ENCODE peak calls at places on chromosomes 1 and 21, in eight cellular contexts. S is AG09309, Z is fibroblast of lung, C is RWPE1, E is right atrium auricular region, O is H1, X is neural crest cell, Q is heart left ventricle. Y is an unnamed sample.

GRCh38 chr1:171188388-171189266 is 3.5 kb downstream of the FMO2 start:
- DNase-seq in S (peak), E (peak), Z (peak), C (peak), O (no peak), Q (no peak), X (peak), Y (no peak)

GRCh38 chr1:188594542-188595235 is 1765.9 kb downstream of the PLA2G4A start:
- DNase-seq in Z (no peak), S (no peak), O (no peak), X (no peak), E (no peak), Q (no peak), C (no peak), Y (no peak)

GRCh38 chr1:203325004-203325417 is 19.7 kb downstream of the BTG2 start:
- DNase-seq in S (no peak), E (no peak), O (no peak), Z (peak), Q (no peak), X (peak), C (no peak), Y (no peak)

GRCh38 chr1:65538664-65539063 is 118.2 kb downstream of the LEPR start:
- DNase-seq in E (no peak), Z (no peak), Q (no peak), S (no peak), O (no peak), X (no peak), C (no peak), Y (no peak)

GRCh38 chr21:44304846-44305245 is 5.0 kb downstream of the PFKL start:
- DNase-seq in E (no peak), C (peak), X (peak), Q (no peak), Z (peak), O (no peak), S (no peak), Y (no peak)

GRCh38 chr1:234498448-234499118 is 19.6 kb upstream of the TARBP1 start:
- DNase-seq in Z (no peak), Q (no peak), O (no peak), E (no peak), S (no peak), X (no peak), C (no peak), Y (no peak)

GRCh38 chr1:212514782-212515181 is 82.1 kb downstream of the NENF start:
- DNase-seq in Z (no peak), E (no peak), X (no peak), C (no peak), O (no peak), Q (no peak), S (no peak), Y (no peak)

GRCh38 chr1:33088119-33088906 is 7.4 kb downstream of the AZIN2 start:
- DNase-seq in E (no peak), O (no peak), C (no peak), Q (no peak), X (no peak), Z (peak), S (no peak), Y (no peak)

GRCh38 chr1:34885405-34886247 is 26.1 kb upstream of the SMIM12 start:
- DNase-seq in X (peak), O (peak), S (no peak), C (peak), Z (peak), Q (peak), E (no peak), Y (no peak)

GRCh38 chr1:213724640-213725536 is 262.9 kb upstream of the PROX1 start:
- DNase-seq in O (no peak), S (peak), E (peak), Q (no peak), Z (peak), C (no peak), X (peak), Y (no peak)

GRCh38 chr1:71339238-71339637 is 258.4 kb upstream of the ZRANB2 start:
- DNase-seq in S (no peak), Z (no peak), Q (no peak), E (no peak), O (no peak), C (no peak), X (no peak), Y (no peak)

GRCh38 chr1:20355828-20356735 is 65.4 kb downstream of the VWA5B1 start:
- DNase-seq in Z (no peak), O (no peak), S (no peak), C (peak), Q (peak), E (no peak), X (no peak), Y (no peak)

GRCh38 chr1:6446665-6447015 is 19.3 kb downstream of the TNFRSF25 start:
- DNase-seq in Z (no peak), O (no peak), X (no peak), E (no peak), C (no peak), Q (no peak), S (no peak), Y (no peak)

GRCh38 chr1:163985700-163986099 is 573.3 kb upstream of the PBX1 start:
- DNase-seq in Q (no peak), X (no peak), O (no peak), Z (no peak), S (no peak), E (no peak), C (no peak), Y (no peak)

GRCh38 chr1:171844381-171844780 is 3.1 kb downstream of the DNM3 start:
- DNase-seq in E (no peak), Q (no peak), S (no peak), Z (peak), O (no peak), X (no peak), C (no peak), Y (no peak)

GRCh38 chr1:41153750-41154274 is 88.3 kb downstream of the SCMH1 start:
- DNase-seq in S (no peak), C (no peak), Z (no peak), O (no peak), E (no peak), X (no peak), Q (no peak), Y (no peak)

GRCh38 chr1:74733616-74734484 is 898 bp downstream of the TYW3 start:
- DNase-seq in Q (no peak), Z (peak), C (peak), E (no peak), X (peak), O (no peak), S (peak), Y (no peak)

GRCh38 chr1:234722904-234723588 is 113.1 kb upstream of the IRF2BP2 start:
- DNase-seq in E (peak), O (no peak), C (peak), Q (no peak), X (no peak), Z (peak), S (peak), Y (no peak)

GRCh38 chr1:153848805-153849204 is 73.6 kb downstream of the SLC27A3 start:
- DNase-seq in Z (no peak), O (no peak), C (no peak), S (no peak), Q (no peak), X (no peak), E (peak), Y (no peak)

GRCh38 chr1:169692766-169693460 is 18.5 kb downstream of the SELL start:
- DNase-seq in S (no peak), Z (no peak), X (no peak), Q (no peak), C (no peak), E (no peak), O (no peak), Y (no peak)

GRCh38 chr1:915295-916172 is 8.2 kb upstream of the SAMD11 start:
- DNase-seq in C (no peak), X (no peak), O (no peak), S (no peak), Z (no peak), E (no peak), Q (peak), Y (no peak)

GRCh38 chr1:26409191-26409751 is 1.3 kb upstream of the LIN28A start:
- DNase-seq in C (no peak), E (no peak), S (no peak), X (peak), Q (no peak), O (no peak), Z (no peak), Y (no peak)

GRCh38 chr1:229893762-229894444 is 173.1 kb upstream of the GALNT2 start:
- DNase-seq in Q (no peak), Z (peak), S (no peak), E (no peak), O (no peak), X (no peak), C (peak), Y (peak)

GRCh38 chr21:43311303-43311817 is 115.6 kb downstream of the SIK1 start:
- DNase-seq in Z (no peak), X (no peak), O (no peak), C (no peak), E (no peak), Q (peak), S (no peak), Y (no peak)

GRCh38 chr1:206766251-206766856 is 4.2 kb upstream of the IL19 start:
- DNase-seq in C (no peak), Q (peak), X (no peak), O (no peak), Z (peak), E (no peak), S (peak), Y (no peak)

GRCh38 chr1:159823401-159823800 is 3.3 kb upstream of the SLAMF8 start:
- DNase-seq in C (no peak), O (no peak), E (no peak), S (no peak), X (no peak), Z (no peak), Q (no peak), Y (no peak)

GRCh38 chr1:53259932-53260331 is 21.6 kb upstream of the MAGOH start:
- DNase-seq in E (no peak), Q (no peak), O (no peak), X (no peak), Z (no peak), S (no peak), C (no peak), Y (no peak)

GRCh38 chr1:10586125-10586524 is 111.4 kb downstream of the PEX14 start:
- DNase-seq in Q (no peak), X (no peak), S (no peak), Z (no peak), E (no peak), O (no peak), C (no peak), Y (no peak)
- TF ChIP-seq CTCF in Q (no peak), X (peak), S (no peak), Z (no peak), E (no peak), O (no peak), C (no peak), Y (no peak)

DNA sequence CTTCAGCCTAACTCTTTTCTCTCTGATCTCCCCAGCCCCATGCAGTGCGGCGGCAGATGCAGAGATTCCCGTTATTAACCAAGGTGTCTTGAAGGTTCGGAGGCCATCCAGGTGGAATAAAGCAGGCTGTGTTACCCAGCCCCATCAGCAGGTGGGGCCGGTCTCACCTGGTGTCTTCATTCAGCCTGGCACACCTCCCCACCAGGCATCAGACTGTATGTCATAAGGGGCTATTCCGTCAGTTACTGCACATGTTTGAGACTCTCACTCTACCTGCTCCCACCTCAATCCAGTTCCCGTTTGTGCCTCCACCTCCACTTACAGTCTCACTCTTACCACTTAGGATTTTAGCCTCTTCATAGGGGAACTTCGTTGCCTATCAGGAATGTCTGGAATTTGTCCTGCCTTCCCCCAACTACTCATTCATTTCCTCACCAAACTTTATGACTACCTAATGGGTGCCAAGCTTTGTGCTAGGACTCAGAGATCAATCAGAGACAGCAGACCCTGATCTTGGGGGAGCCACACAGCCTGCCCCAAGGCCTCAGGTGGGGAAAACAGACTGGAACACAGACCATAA is 170.2 kb downstream of the PLPP3 start:
- DNase-seq in S (no peak), Q (no peak), E (no peak), O (peak), C (peak), Z (no peak), X (no peak), Y (no peak)
- TF ChIP-seq CTCF in S (no peak), Q (no peak), E (no peak), O (peak), C (no peak), Z (no peak), X (peak), Y (peak)

DNA sequence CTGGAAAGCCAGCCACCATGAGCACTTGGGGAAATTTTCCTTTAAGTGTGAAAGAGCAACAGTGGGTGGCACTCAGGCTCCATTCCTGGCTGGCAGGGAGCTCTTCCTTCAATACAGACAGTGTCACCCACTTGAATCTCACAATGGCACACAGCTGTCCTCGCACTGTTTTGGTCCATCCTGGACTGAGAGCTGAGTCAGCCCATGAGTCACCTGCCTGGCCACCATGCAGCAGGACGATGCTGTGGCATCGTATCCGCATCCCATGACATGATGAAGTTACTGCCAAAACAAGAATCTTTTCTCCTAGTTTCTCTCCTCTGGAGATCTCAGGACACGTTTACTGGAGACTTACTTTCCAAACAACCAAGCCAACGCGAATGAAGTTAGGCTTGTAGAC is 6.0 kb downstream of the TMPRSS2 start:
- DNase-seq in E (no peak), Z (peak), S (no peak), O (no peak), Q (no peak), X (no peak), C (no peak), Y (no peak)
- TF ChIP-seq CTCF in E (no peak), Z (no peak), S (no peak), O (no peak), Q (no peak), X (no peak), C (no peak), Y (no peak)

GRCh38 chr1:237873487-237873927 is 17.2 kb downstream of the ZP4 start:
- DNase-seq in C (peak), S (peak), Q (no peak), Z (peak), X (no peak), O (peak), E (no peak), Y (no peak)

GRCh38 chr1:237879195-237879594 is 11.5 kb downstream of the ZP4 start:
- DNase-seq in Q (no peak), E (no peak), Z (peak), O (no peak), C (peak), X (no peak), S (no peak), Y (no peak)

GRCh38 chr1:237878406-237878805 is 12.3 kb downstream of the ZP4 start:
- DNase-seq in O (no peak), Q (no peak), Z (no peak), C (no peak), X (no peak), S (no peak), E (no peak), Y (no peak)

GRCh38 chr1:237875291-237875690 is 15.4 kb downstream of the ZP4 start:
- DNase-seq in Z (peak), E (no peak), C (no peak), Q (no peak), X (no peak), S (no peak), O (no peak), Y (no peak)

GRCh38 chr1:237877628-237878027 is 13.1 kb downstream of the ZP4 start:
- DNase-seq in Z (no peak), S (no peak), O (no peak), C (no peak), Q (no peak), E (no peak), X (no peak), Y (no peak)
- TF ChIP-seq CTCF in Z (no peak), S (no peak), O (no peak), C (no peak), Q (no peak), E (no peak), X (no peak), Y (no peak)

GRCh38 chr1:114093624-114094302 is 59.9 kb downstream of the SYT6 start:
- DNase-seq in X (no peak), O (no peak), C (peak), Z (peak), Q (no peak), E (no peak), S (peak), Y (no peak)
- TF ChIP-seq CTCF in X (no peak), O (no peak), C (no peak), Z (no peak), Q (no peak), E (no peak), S (no peak), Y (no peak)

GRCh38 chr21:38343691-38344090 is 86.9 kb downstream of the KCNJ15 start:
- DNase-seq in E (peak), C (peak), Q (no peak), O (no peak), X (no peak), Z (peak), S (no peak), Y (no peak)

GRCh38 chr21:38340131-38340530 is 83.3 kb downstream of the KCNJ15 start:
- DNase-seq in Z (no peak), S (no peak), Q (no peak), C (no peak), X (no peak), E (no peak), O (no peak), Y (no peak)

GRCh38 chr21:38337793-38338192 is 81.0 kb downstream of the KCNJ15 start:
- DNase-seq in X (no peak), S (no peak), C (peak), O (no peak), Q (no peak), Z (no peak), E (no peak), Y (no peak)

GRCh38 chr21:38342734-38343133 is 85.9 kb downstream of the KCNJ15 start:
- DNase-seq in Z (no peak), C (no peak), X (no peak), O (no peak), E (no peak), S (no peak), Q (no peak), Y (no peak)

DNA sequence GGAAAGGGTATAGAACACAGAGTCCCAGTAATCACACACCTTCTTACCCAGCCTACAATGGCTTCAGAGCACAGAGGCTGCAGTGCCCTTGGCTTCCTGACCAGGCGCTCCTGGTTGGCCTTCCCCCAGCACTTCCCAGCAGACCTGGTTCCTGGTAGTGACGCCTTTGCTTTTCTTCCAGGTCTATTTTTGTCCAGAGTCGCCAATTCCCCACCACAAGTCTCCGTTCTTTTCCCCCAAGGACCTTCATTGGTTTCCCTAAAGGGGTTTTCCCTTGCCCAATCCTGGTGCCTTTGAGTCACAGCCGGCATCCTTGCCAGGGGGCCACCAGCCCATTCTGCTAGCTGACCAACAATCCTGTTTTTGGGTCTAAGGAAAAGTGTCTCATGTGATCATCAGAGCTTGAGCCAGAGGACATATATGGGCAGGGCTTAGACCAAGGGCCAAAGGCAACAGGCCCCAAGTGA is 84.8 kb downstream of the KCNJ15 start:
- DNase-seq in X (no peak), E (peak), O (no peak), C (no peak), Z (no peak), Q (no peak), S (no peak), Y (no peak)
- TF ChIP-seq CTCF in X (no peak), E (no peak), O (no peak), C (no peak), Z (no peak), Q (no peak), S (no peak), Y (no peak)

DNA sequence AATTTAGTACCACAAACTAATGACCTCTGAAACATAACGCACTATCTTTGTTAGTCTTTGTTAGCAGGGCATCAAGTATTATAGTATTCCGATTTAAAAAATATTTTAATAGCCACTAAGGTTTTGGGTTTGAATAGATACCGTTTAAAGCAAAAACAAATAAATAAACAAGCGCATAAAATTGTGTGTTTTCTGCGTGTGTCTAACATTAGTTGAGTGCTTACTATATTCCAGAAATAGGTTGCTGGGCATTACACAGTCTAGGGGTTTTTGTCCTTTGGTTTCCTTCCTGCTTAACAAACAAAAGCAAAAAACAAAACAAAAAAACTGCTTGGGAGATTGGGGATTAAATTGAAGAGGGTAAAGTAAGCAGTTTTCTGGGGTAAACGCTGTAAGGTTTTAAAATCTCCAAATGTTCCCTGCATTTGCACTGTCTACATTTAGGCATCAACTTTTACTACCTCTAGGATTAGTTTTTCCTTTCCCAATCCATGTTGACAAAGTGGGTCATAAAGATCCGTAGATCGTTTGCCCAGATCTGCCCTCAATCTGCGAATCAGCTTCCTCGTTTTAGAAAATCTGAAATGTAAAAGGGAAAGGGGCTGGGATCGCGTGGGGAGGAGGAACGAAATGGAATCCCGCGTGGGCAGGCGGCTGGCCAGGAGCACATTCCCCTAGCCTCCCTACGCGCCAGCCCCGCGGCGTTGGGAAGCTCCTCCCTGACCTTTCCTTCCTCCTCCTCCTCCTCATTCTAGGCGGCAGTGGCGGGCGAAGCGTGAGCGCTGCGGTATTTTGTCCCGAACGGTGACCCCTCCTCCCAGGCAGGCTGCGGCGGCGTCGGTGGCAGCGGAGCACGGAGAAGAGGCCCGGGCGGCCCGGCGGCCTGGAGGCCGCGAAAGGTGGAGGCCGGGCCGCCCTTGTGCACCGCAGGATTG is at the start of gene KCTD3:
- DNase-seq in C (peak), S (no peak), O (no peak), E (peak), Q (peak), Z (peak), X (peak), Y (no peak)
- TF ChIP-seq CTCF in C (no peak), S (no peak), O (no peak), E (no peak), Q (no peak), Z (no peak), X (no peak), Y (no peak)

GRCh38 chr21:45347048-45347711 is 57.8 kb upstream of the COL18A1 start:
- DNase-seq in O (no peak), E (no peak), S (no peak), X (no peak), Q (peak), Z (no peak), C (no peak), Y (no peak)
- TF ChIP-seq CTCF in O (peak), E (no peak), S (no peak), X (no peak), Q (no peak), Z (no peak), C (no peak), Y (no peak)

GRCh38 chr1:238710697-238711096 is 675.7 kb upstream of the CHRM3 start:
- DNase-seq in X (no peak), O (peak), C (no peak), S (no peak), Z (no peak), Q (no peak), E (no peak), Y (no peak)
- TF ChIP-seq CTCF in X (no peak), O (peak), C (no peak), S (peak), Z (no peak), Q (no peak), E (no peak), Y (no peak)

Y was measured in osteocyte.